ENCODE peak calls at places on chromosomes 7 and 10, in six cellular contexts. One of them, this sample, is unnamed.

GRCh38 chr10:132469197-132469942 is 68.2 kb upstream of the INPP5A start:
- DNase-seq in nucleus accumbens: no peak
- DNase-seq in kidney tubule cell: no peak
- DNase-seq in stimulated activated CD8-positive, alpha-beta memory T cell treated with anti-CD3 and anti-CD28 coated beads, Interleukin-2, amount 100 ng/mL, for 48 hours: no peak
- DNase-seq in activated effector memory CD4-positive, alpha-beta T cell treated with anti-CD3 and anti-CD28 coated beads, Interleukin-2, amount 50 U/mL, for 16 hours: no peak
- DNase-seq in stimulated activated CD4-positive, alpha-beta T cell treated with anti-CD3 and anti-CD28 coated beads, Interleukin-1b, Interleukin-23, amount 100 ng/mL, for 24 hours: no peak
- DNase-seq in this sample: no peak

GRCh38 chr10:16856567-16856966 is 39.3 kb upstream of the RSU1 start:
- DNase-seq in nucleus accumbens: no peak
- DNase-seq in kidney tubule cell: no peak
- DNase-seq in stimulated activated CD4-positive, alpha-beta T cell treated with anti-CD3 and anti-CD28 coated beads, Interleukin-1b, Interleukin-23, amount 100 ng/mL, for 24 hours: no peak
- DNase-seq in activated effector memory CD4-positive, alpha-beta T cell treated with anti-CD3 and anti-CD28 coated beads, Interleukin-2, amount 50 U/mL, for 16 hours: no peak
- DNase-seq in stimulated activated CD8-positive, alpha-beta memory T cell treated with anti-CD3 and anti-CD28 coated beads, Interleukin-2, amount 100 ng/mL, for 48 hours: no peak
- DNase-seq in this sample: no peak

GRCh38 chr10:49348593-49348992 is 47.3 kb downstream of the DRGX start:
- DNase-seq in activated effector memory CD4-positive, alpha-beta T cell treated with anti-CD3 and anti-CD28 coated beads, Interleukin-2, amount 50 U/mL, for 16 hours: no peak
- DNase-seq in stimulated activated CD4-positive, alpha-beta T cell treated with anti-CD3 and anti-CD28 coated beads, Interleukin-1b, Interleukin-23, amount 100 ng/mL, for 24 hours: no peak
- DNase-seq in kidney tubule cell: no peak
- DNase-seq in stimulated activated CD8-positive, alpha-beta memory T cell treated with anti-CD3 and anti-CD28 coated beads, Interleukin-2, amount 100 ng/mL, for 48 hours: no peak
- DNase-seq in nucleus accumbens: no peak
- DNase-seq in this sample: no peak

GRCh38 chr10:96987842-96988175 is 155.7 kb downstream of the LCOR start:
- DNase-seq in stimulated activated CD4-positive, alpha-beta T cell treated with anti-CD3 and anti-CD28 coated beads, Interleukin-1b, Interleukin-23, amount 100 ng/mL, for 24 hours: no peak
- DNase-seq in stimulated activated CD8-positive, alpha-beta memory T cell treated with anti-CD3 and anti-CD28 coated beads, Interleukin-2, amount 100 ng/mL, for 48 hours: no peak
- DNase-seq in nucleus accumbens: no peak
- DNase-seq in activated effector memory CD4-positive, alpha-beta T cell treated with anti-CD3 and anti-CD28 coated beads, Interleukin-2, amount 50 U/mL, for 16 hours: no peak
- DNase-seq in kidney tubule cell: peak
- DNase-seq in this sample: no peak

GRCh38 chr10:85925201-85925750 is 441.3 kb downstream of the GRID1 start:
- DNase-seq in nucleus accumbens: no peak
- DNase-seq in stimulated activated CD8-positive, alpha-beta memory T cell treated with anti-CD3 and anti-CD28 coated beads, Interleukin-2, amount 100 ng/mL, for 48 hours: no peak
- DNase-seq in stimulated activated CD4-positive, alpha-beta T cell treated with anti-CD3 and anti-CD28 coated beads, Interleukin-1b, Interleukin-23, amount 100 ng/mL, for 24 hours: no peak
- DNase-seq in activated effector memory CD4-positive, alpha-beta T cell treated with anti-CD3 and anti-CD28 coated beads, Interleukin-2, amount 50 U/mL, for 16 hours: no peak
- DNase-seq in kidney tubule cell: no peak
- DNase-seq in this sample: no peak

GRCh38 chr7:115533785-115534184 is 496.8 kb downstream of the TFEC start:
- DNase-seq in stimulated activated CD8-positive, alpha-beta memory T cell treated with anti-CD3 and anti-CD28 coated beads, Interleukin-2, amount 100 ng/mL, for 48 hours: no peak
- DNase-seq in stimulated activated CD4-positive, alpha-beta T cell treated with anti-CD3 and anti-CD28 coated beads, Interleukin-1b, Interleukin-23, amount 100 ng/mL, for 24 hours: no peak
- DNase-seq in nucleus accumbens: no peak
- DNase-seq in activated effector memory CD4-positive, alpha-beta T cell treated with anti-CD3 and anti-CD28 coated beads, Interleukin-2, amount 50 U/mL, for 16 hours: no peak
- DNase-seq in kidney tubule cell: peak
- DNase-seq in this sample: no peak

GRCh38 chr7:64651203-64651602 is 14.7 kb upstream of the ZNF107 start:
- DNase-seq in stimulated activated CD8-positive, alpha-beta memory T cell treated with anti-CD3 and anti-CD28 coated beads, Interleukin-2, amount 100 ng/mL, for 48 hours: no peak
- DNase-seq in nucleus accumbens: no peak
- DNase-seq in stimulated activated CD4-positive, alpha-beta T cell treated with anti-CD3 and anti-CD28 coated beads, Interleukin-1b, Interleukin-23, amount 100 ng/mL, for 24 hours: no peak
- DNase-seq in kidney tubule cell: no peak
- DNase-seq in activated effector memory CD4-positive, alpha-beta T cell treated with anti-CD3 and anti-CD28 coated beads, Interleukin-2, amount 50 U/mL, for 16 hours: no peak
- DNase-seq in this sample: no peak

GRCh38 chr10:106997721-106998120 is 166.8 kb downstream of the SORCS1 start:
- DNase-seq in nucleus accumbens: no peak
- DNase-seq in stimulated activated CD4-positive, alpha-beta T cell treated with anti-CD3 and anti-CD28 coated beads, Interleukin-1b, Interleukin-23, amount 100 ng/mL, for 24 hours: no peak
- DNase-seq in activated effector memory CD4-positive, alpha-beta T cell treated with anti-CD3 and anti-CD28 coated beads, Interleukin-2, amount 50 U/mL, for 16 hours: no peak
- DNase-seq in kidney tubule cell: no peak
- DNase-seq in stimulated activated CD8-positive, alpha-beta memory T cell treated with anti-CD3 and anti-CD28 coated beads, Interleukin-2, amount 100 ng/mL, for 48 hours: no peak
- DNase-seq in this sample: no peak

GRCh38 chr7:47255007-47255406 is 326.9 kb downstream of the TNS3 start:
- DNase-seq in kidney tubule cell: no peak
- DNase-seq in stimulated activated CD8-positive, alpha-beta memory T cell treated with anti-CD3 and anti-CD28 coated beads, Interleukin-2, amount 100 ng/mL, for 48 hours: no peak
- DNase-seq in activated effector memory CD4-positive, alpha-beta T cell treated with anti-CD3 and anti-CD28 coated beads, Interleukin-2, amount 50 U/mL, for 16 hours: peak
- DNase-seq in nucleus accumbens: no peak
- DNase-seq in stimulated activated CD4-positive, alpha-beta T cell treated with anti-CD3 and anti-CD28 coated beads, Interleukin-1b, Interleukin-23, amount 100 ng/mL, for 24 hours: no peak
- DNase-seq in this sample: no peak

GRCh38 chr10:25105753-25106260 is 69.0 kb upstream of the GPR158 start:
- DNase-seq in kidney tubule cell: no peak
- DNase-seq in activated effector memory CD4-positive, alpha-beta T cell treated with anti-CD3 and anti-CD28 coated beads, Interleukin-2, amount 50 U/mL, for 16 hours: no peak
- DNase-seq in stimulated activated CD4-positive, alpha-beta T cell treated with anti-CD3 and anti-CD28 coated beads, Interleukin-1b, Interleukin-23, amount 100 ng/mL, for 24 hours: no peak
- DNase-seq in stimulated activated CD8-positive, alpha-beta memory T cell treated with anti-CD3 and anti-CD28 coated beads, Interleukin-2, amount 100 ng/mL, for 48 hours: no peak
- DNase-seq in nucleus accumbens: no peak
- DNase-seq in this sample: no peak

GRCh38 chr7:67518580-67518979 is 521.9 kb downstream of the TYW1 start:
- DNase-seq in kidney tubule cell: no peak
- DNase-seq in stimulated activated CD4-positive, alpha-beta T cell treated with anti-CD3 and anti-CD28 coated beads, Interleukin-1b, Interleukin-23, amount 100 ng/mL, for 24 hours: no peak
- DNase-seq in stimulated activated CD8-positive, alpha-beta memory T cell treated with anti-CD3 and anti-CD28 coated beads, Interleukin-2, amount 100 ng/mL, for 48 hours: no peak
- DNase-seq in activated effector memory CD4-positive, alpha-beta T cell treated with anti-CD3 and anti-CD28 coated beads, Interleukin-2, amount 50 U/mL, for 16 hours: no peak
- DNase-seq in nucleus accumbens: no peak
- DNase-seq in this sample: no peak

GRCh38 chr7:7764515-7765138 is 46.2 kb upstream of the RPA3 start:
- DNase-seq in activated effector memory CD4-positive, alpha-beta T cell treated with anti-CD3 and anti-CD28 coated beads, Interleukin-2, amount 50 U/mL, for 16 hours: no peak
- DNase-seq in kidney tubule cell: no peak
- DNase-seq in stimulated activated CD8-positive, alpha-beta memory T cell treated with anti-CD3 and anti-CD28 coated beads, Interleukin-2, amount 100 ng/mL, for 48 hours: no peak
- DNase-seq in nucleus accumbens: no peak
- DNase-seq in stimulated activated CD4-positive, alpha-beta T cell treated with anti-CD3 and anti-CD28 coated beads, Interleukin-1b, Interleukin-23, amount 100 ng/mL, for 24 hours: no peak
- DNase-seq in this sample: no peak

GRCh38 chr7:105787071-105787470 is 89.3 kb downstream of the ATXN7L1 start:
- DNase-seq in kidney tubule cell: peak
- DNase-seq in nucleus accumbens: no peak
- DNase-seq in stimulated activated CD4-positive, alpha-beta T cell treated with anti-CD3 and anti-CD28 coated beads, Interleukin-1b, Interleukin-23, amount 100 ng/mL, for 24 hours: no peak
- DNase-seq in activated effector memory CD4-positive, alpha-beta T cell treated with anti-CD3 and anti-CD28 coated beads, Interleukin-2, amount 50 U/mL, for 16 hours: no peak
- DNase-seq in stimulated activated CD8-positive, alpha-beta memory T cell treated with anti-CD3 and anti-CD28 coated beads, Interleukin-2, amount 100 ng/mL, for 48 hours: no peak
- DNase-seq in this sample: no peak

GRCh38 chr10:99775850-99776249 is 6.6 kb upstream of the ABCC2 start:
- DNase-seq in stimulated activated CD8-positive, alpha-beta memory T cell treated with anti-CD3 and anti-CD28 coated beads, Interleukin-2, amount 100 ng/mL, for 48 hours: no peak
- DNase-seq in stimulated activated CD4-positive, alpha-beta T cell treated with anti-CD3 and anti-CD28 coated beads, Interleukin-1b, Interleukin-23, amount 100 ng/mL, for 24 hours: no peak
- DNase-seq in activated effector memory CD4-positive, alpha-beta T cell treated with anti-CD3 and anti-CD28 coated beads, Interleukin-2, amount 50 U/mL, for 16 hours: no peak
- DNase-seq in nucleus accumbens: no peak
- DNase-seq in kidney tubule cell: peak
- DNase-seq in this sample: peak

GRCh38 chr7:135650831-135651573 is 11.3 kb upstream of the STMP1 start:
- DNase-seq in stimulated activated CD8-positive, alpha-beta memory T cell treated with anti-CD3 and anti-CD28 coated beads, Interleukin-2, amount 100 ng/mL, for 48 hours: no peak
- DNase-seq in kidney tubule cell: peak
- DNase-seq in activated effector memory CD4-positive, alpha-beta T cell treated with anti-CD3 and anti-CD28 coated beads, Interleukin-2, amount 50 U/mL, for 16 hours: no peak
- DNase-seq in nucleus accumbens: peak
- DNase-seq in stimulated activated CD4-positive, alpha-beta T cell treated with anti-CD3 and anti-CD28 coated beads, Interleukin-1b, Interleukin-23, amount 100 ng/mL, for 24 hours: no peak
- DNase-seq in this sample: no peak

GRCh38 chr10:130045091-130045652 is 65.5 kb downstream of the C10orf143 start:
- DNase-seq in activated effector memory CD4-positive, alpha-beta T cell treated with anti-CD3 and anti-CD28 coated beads, Interleukin-2, amount 50 U/mL, for 16 hours: no peak
- DNase-seq in stimulated activated CD8-positive, alpha-beta memory T cell treated with anti-CD3 and anti-CD28 coated beads, Interleukin-2, amount 100 ng/mL, for 48 hours: no peak
- DNase-seq in kidney tubule cell: no peak
- DNase-seq in stimulated activated CD4-positive, alpha-beta T cell treated with anti-CD3 and anti-CD28 coated beads, Interleukin-1b, Interleukin-23, amount 100 ng/mL, for 24 hours: no peak
- DNase-seq in nucleus accumbens: no peak
- DNase-seq in this sample: no peak

GRCh38 chr7:102097601-102098161 is 189.0 kb upstream of the SH2B2 start:
- DNase-seq in kidney tubule cell: no peak
- DNase-seq in stimulated activated CD4-positive, alpha-beta T cell treated with anti-CD3 and anti-CD28 coated beads, Interleukin-1b, Interleukin-23, amount 100 ng/mL, for 24 hours: no peak
- DNase-seq in stimulated activated CD8-positive, alpha-beta memory T cell treated with anti-CD3 and anti-CD28 coated beads, Interleukin-2, amount 100 ng/mL, for 48 hours: no peak
- DNase-seq in activated effector memory CD4-positive, alpha-beta T cell treated with anti-CD3 and anti-CD28 coated beads, Interleukin-2, amount 50 U/mL, for 16 hours: peak
- DNase-seq in nucleus accumbens: no peak
- DNase-seq in this sample: no peak

GRCh38 chr7:74479066-74479781 is 25.5 kb downstream of the GTF2IRD1 start:
- DNase-seq in stimulated activated CD4-positive, alpha-beta T cell treated with anti-CD3 and anti-CD28 coated beads, Interleukin-1b, Interleukin-23, amount 100 ng/mL, for 24 hours: no peak
- DNase-seq in nucleus accumbens: no peak
- DNase-seq in activated effector memory CD4-positive, alpha-beta T cell treated with anti-CD3 and anti-CD28 coated beads, Interleukin-2, amount 50 U/mL, for 16 hours: no peak
- DNase-seq in kidney tubule cell: peak
- DNase-seq in stimulated activated CD8-positive, alpha-beta memory T cell treated with anti-CD3 and anti-CD28 coated beads, Interleukin-2, amount 100 ng/mL, for 48 hours: no peak
- DNase-seq in this sample: peak

GRCh38 chr10:114404171-114405010 is at the start of gene AFAP1L2:
- DNase-seq in activated effector memory CD4-positive, alpha-beta T cell treated with anti-CD3 and anti-CD28 coated beads, Interleukin-2, amount 50 U/mL, for 16 hours: no peak
- DNase-seq in stimulated activated CD4-positive, alpha-beta T cell treated with anti-CD3 and anti-CD28 coated beads, Interleukin-1b, Interleukin-23, amount 100 ng/mL, for 24 hours: no peak
- DNase-seq in kidney tubule cell: peak
- DNase-seq in stimulated activated CD8-positive, alpha-beta memory T cell treated with anti-CD3 and anti-CD28 coated beads, Interleukin-2, amount 100 ng/mL, for 48 hours: no peak
- DNase-seq in nucleus accumbens: no peak
- DNase-seq in this sample: no peak

This sample was measured in Caki2.